ENCODE peak calls at places on chromosomes 11 and 22, in ten cellular contexts. L, G, E, K, C, U, Z, Y, W and D are unnamed samples.

GRCh38 chr11:63017306-63017974 is 1.8 kb upstream of the SLC22A8 start:
- DNase-seq in L (no peak), G (no peak), E (no peak), K (no peak), C (no peak), U (no peak), Z (no peak), Y (no peak), W (no peak), D (no peak)

GRCh38 chr22:32044913-32045312 is 1.9 kb downstream of the SLC5A1 start:
- DNase-seq in L (no peak), G (peak), E (no peak), K (no peak), C (peak), U (no peak), Z (no peak), Y (no peak), W (no peak), D (no peak)

GRCh38 chr22:29202231-29203192 is 3.2 kb upstream of the EMID1 start:
- DNase-seq in L (peak), G (peak), E (no peak), K (peak), C (no peak), U (peak), Z (peak), Y (peak), W (no peak), D (peak)

GRCh38 chr11:60905551-60906113 is 753 bp downstream of the PRPF19 start:
- DNase-seq in L (no peak), G (no peak), E (no peak), K (no peak), C (peak), U (no peak), Z (no peak), Y (peak), W (no peak), D (no peak)

GRCh38 chr11:15053201-15053685 is 20.1 kb upstream of the CALCB start:
- DNase-seq in L (no peak), G (no peak), E (no peak), K (no peak), C (no peak), U (no peak), Z (no peak), Y (no peak), W (no peak), D (no peak)

GRCh38 chr11:76601272-76601671 is 69.3 kb downstream of the LRRC32 start:
- DNase-seq in L (no peak), G (no peak), E (no peak), K (no peak), C (no peak), U (no peak), Z (no peak), Y (no peak), W (peak), D (no peak)

GRCh38 chr11:14065153-14065552 is 102.6 kb downstream of the SPON1 start:
- DNase-seq in L (no peak), G (no peak), E (no peak), K (no peak), C (no peak), U (no peak), Z (no peak), Y (no peak), W (no peak), D (no peak)

GRCh38 chr22:46977656-46978343 is 215.3 kb downstream of the TBC1D22A start:
- DNase-seq in L (peak), G (no peak), E (no peak), K (no peak), C (no peak), U (no peak), Z (no peak), Y (no peak), W (no peak), D (no peak)

GRCh38 chr11:19913236-19913892 is 200.7 kb downstream of the NAV2 start:
- DNase-seq in L (no peak), G (no peak), E (no peak), K (no peak), C (no peak), U (no peak), Z (no peak), Y (no peak), W (no peak), D (no peak)

GRCh38 chr11:79937935-79938334 is 497.1 kb upstream of the TENM4 start:
- DNase-seq in L (no peak), G (no peak), E (no peak), K (no peak), C (no peak), U (no peak), Z (no peak), Y (no peak), W (no peak), D (no peak)

GRCh38 chr11:67098799-67099198 is 20.3 kb upstream of the KDM2A start:
- DNase-seq in L (no peak), G (no peak), E (no peak), K (no peak), C (no peak), U (no peak), Z (no peak), Y (no peak), W (no peak), D (no peak)

GRCh38 chr11:118057424-118058145 is 19.3 kb upstream of the TMPRSS4 start:
- DNase-seq in L (no peak), G (no peak), E (no peak), K (no peak), C (no peak), U (no peak), Z (no peak), Y (no peak), W (no peak), D (no peak)

GRCh38 chr11:31808268-31808667 is 2.9 kb downstream of the PAX6 start:
- DNase-seq in L (no peak), G (no peak), E (no peak), K (no peak), C (no peak), U (no peak), Z (no peak), Y (peak), W (no peak), D (no peak)

GRCh38 chr11:123286761-123287160 is 91.7 kb upstream of the CLMP start:
- DNase-seq in L (no peak), G (no peak), E (no peak), K (no peak), C (no peak), U (no peak), Z (no peak), Y (no peak), W (no peak), D (no peak)

GRCh38 chr22:50271519-50271970 is 1.4 kb upstream of the MAPK11 start:
- DNase-seq in L (peak), G (peak), E (no peak), K (no peak), C (peak), U (peak), Z (peak), Y (peak), W (no peak), D (no peak)

GRCh38 chr11:3231851-3232744 is at the start of gene MRGPRE:
- DNase-seq in L (peak), G (no peak), E (no peak), K (no peak), C (no peak), U (no peak), Z (no peak), Y (peak), W (peak), D (no peak)

GRCh38 chr11:123197711-123198110 is 2.7 kb upstream of the CLMP start:
- DNase-seq in L (no peak), G (no peak), E (no peak), K (no peak), C (no peak), U (no peak), Z (peak), Y (no peak), W (no peak), D (no peak)

GRCh38 chr11:40252236-40252635 is 1207.2 kb downstream of the LRRC4C start:
- DNase-seq in L (no peak), G (no peak), E (no peak), K (no peak), C (no peak), U (no peak), Z (no peak), Y (no peak), W (no peak), D (no peak)
- TF ChIP-seq CTCF in L (no peak), G (no peak), E (no peak), K (no peak), C (no peak), U (no peak), Z (no peak), Y (no peak), W (no peak), D (no peak)

GRCh38 chr22:38569181-38569971 is 607 bp downstream of the DMC1 start:
- DNase-seq in L (no peak), G (peak), E (no peak), K (no peak), C (no peak), U (no peak), Z (peak), Y (peak), W (no peak), D (no peak)

GRCh38 chr22:38567531-38568245 is 2.3 kb downstream of the DMC1 start:
- DNase-seq in L (no peak), G (no peak), E (no peak), K (no peak), C (no peak), U (no peak), Z (no peak), Y (peak), W (no peak), D (no peak)

GRCh38 chr22:38570841-38571364 is 920 bp upstream of the DMC1 start:
- DNase-seq in L (peak), G (peak), E (no peak), K (no peak), C (peak), U (peak), Z (peak), Y (peak), W (no peak), D (no peak)

GRCh38 chr22:38569972-38570840 is at the start of gene DMC1:
- DNase-seq in L (peak), G (peak), E (peak), K (peak), C (peak), U (peak), Z (peak), Y (peak), W (peak), D (peak)

GRCh38 chr22:38572065-38572464 is 2.1 kb upstream of the DMC1 start:
- DNase-seq in L (no peak), G (peak), E (no peak), K (peak), C (peak), U (no peak), Z (peak), Y (peak), W (no peak), D (no peak)
- TF ChIP-seq CTCF in L (peak), G (no peak), E (peak), K (peak), C (peak), U (peak), Z (peak), Y (peak), W (peak), D (peak)

DNA sequence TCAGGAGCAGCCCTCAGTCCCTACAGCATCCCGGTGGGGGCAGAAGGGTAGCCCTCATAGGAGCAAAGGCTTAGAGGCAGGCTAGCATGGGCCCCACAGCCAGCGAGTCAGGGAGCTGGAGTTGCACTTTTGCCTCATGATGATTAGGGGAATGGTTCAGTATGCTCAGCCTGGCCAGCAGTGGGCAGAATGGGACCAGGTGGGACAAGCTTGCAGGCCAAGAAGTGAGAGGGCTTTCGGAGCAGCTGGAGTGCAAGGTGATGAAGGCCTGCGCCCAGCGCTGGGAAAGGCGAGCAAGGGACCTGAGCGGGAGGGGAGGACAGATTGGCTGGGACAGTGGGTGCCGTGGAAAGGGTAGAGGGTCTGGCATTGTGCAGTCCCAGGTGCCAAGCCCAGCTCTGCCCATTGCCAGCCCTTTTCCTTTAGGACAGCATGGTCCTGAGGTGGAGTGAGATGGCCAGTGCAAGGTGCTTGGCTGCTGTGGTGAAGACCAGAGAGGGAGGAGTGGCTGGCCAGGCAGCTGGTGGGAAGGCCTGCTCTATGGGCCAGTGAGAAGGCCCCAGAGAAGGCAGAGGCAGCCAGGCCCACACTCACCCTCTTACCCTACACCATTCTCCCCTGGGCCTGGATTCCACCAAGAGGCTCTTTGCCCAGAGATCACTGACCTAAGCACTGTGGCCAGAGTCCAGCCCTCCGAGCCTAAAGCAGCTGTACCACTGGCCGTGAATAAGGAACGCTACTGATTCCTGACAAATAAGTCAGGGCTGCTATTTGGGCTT is 47.9 kb upstream of the SUSD2 start:
- DNase-seq in L (peak), G (no peak), E (no peak), K (no peak), C (no peak), U (no peak), Z (peak), Y (peak), W (no peak), D (no peak)
- TF ChIP-seq CTCF in L (peak), G (no peak), E (no peak), K (peak), C (peak), U (peak), Z (peak), Y (peak), W (peak), D (peak)

GRCh38 chr11:65398362-65398910 is 12.0 kb downstream of the FRMD8 start:
- DNase-seq in L (no peak), G (no peak), E (no peak), K (no peak), C (no peak), U (no peak), Z (no peak), Y (no peak), W (no peak), D (no peak)
- TF ChIP-seq CTCF in L (no peak), G (no peak), E (no peak), K (no peak), C (no peak), U (no peak), Z (no peak), Y (no peak), W (no peak), D (no peak)

DNA sequence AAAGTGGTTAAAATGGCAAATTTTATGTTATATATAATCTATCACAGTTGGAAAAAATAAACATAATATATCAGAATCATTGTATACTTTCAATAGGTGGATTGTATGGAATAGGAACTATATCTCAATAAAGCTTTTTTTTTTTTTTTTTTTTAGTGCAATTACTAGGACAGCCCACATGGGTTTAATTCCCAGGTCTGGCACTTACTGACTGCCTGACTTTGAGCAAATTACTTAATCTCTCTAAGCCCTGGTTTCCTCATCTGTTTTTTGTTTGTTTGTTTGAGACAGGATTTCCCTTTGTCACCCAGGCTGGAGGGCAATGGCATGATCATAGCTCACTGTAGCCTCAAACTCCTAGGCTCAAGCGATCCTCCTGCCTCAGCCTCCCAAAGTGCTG is 26.1 kb upstream of the BAIAP2L2 start:
- DNase-seq in L (no peak), G (no peak), E (no peak), K (no peak), C (no peak), U (no peak), Z (no peak), Y (no peak), W (no peak), D (no peak)
- TF ChIP-seq CTCF in L (no peak), G (no peak), E (no peak), K (no peak), C (no peak), U (no peak), Z (no peak), Y (no peak), W (no peak), D (no peak)